ENCODE peak calls at places on chromosomes 12 and 14, in four cellular contexts. Z, R, I and H are unnamed samples.
A peak's percentile ranks its signal among the peaks of the same experiment; 100 is the strongest.

GRCh38 chr12:21819236-21819635 is 44.7 kb upstream of the KCNJ8 start:
- DNase-seq in Z (no peak), R (no peak), I (no peak), H (no peak)

GRCh38 chr12:4012977-4013968 is 140.1 kb upstream of the PARP11 start:
- DNase-seq in R (no peak), I (no peak), Z (no peak), H (no peak)

GRCh38 chr14:81728447-81728846 is 194.8 kb upstream of the SEL1L start:
- DNase-seq in I (no peak), Z (no peak), R (no peak), H (no peak)

GRCh38 chr14:55588259-55588699 is 8.3 kb downstream of the KTN1 start:
- DNase-seq in Z (no peak), I (peak; percentile 58), R (no peak), H (no peak)

GRCh38 chr12:86283607-86284006 is 27.4 kb upstream of the MGAT4C start:
- DNase-seq in R (no peak), I (peak; percentile 12), Z (no peak), H (no peak)

GRCh38 chr14:79044894-79045624 is 874.9 kb downstream of the NRXN3 start:
- DNase-seq in I (peak; percentile 99), R (no peak), Z (no peak), H (no peak)

GRCh38 chr12:51874013-51874412 is 13.9 kb upstream of the ANKRD33 start:
- DNase-seq in I (no peak), Z (no peak), R (no peak), H (no peak)

GRCh38 chr12:113145720-113146551 is 3.6 kb upstream of the CFAP73 start:
- DNase-seq in I (no peak), Z (no peak), R (no peak), H (no peak)

GRCh38 chr14:72583316-72584272 is 310.3 kb downstream of the DPF3 start:
- DNase-seq in I (no peak), R (no peak), Z (peak; percentile 41), H (no peak)

GRCh38 chr12:11716794-11717532 is 67.5 kb downstream of the ETV6 start:
- DNase-seq in I (peak; percentile 30), Z (no peak), R (no peak), H (no peak)